ENCODE peak calls at places on chromosomes 5 and 9, in ten cellular contexts. S, N, I, X, W, O, T, K, E and P are unnamed samples.
A peak's percentile ranks its signal among the peaks of the same experiment; 100 is the strongest.

GRCh38 chr5:94021246-94021645 is 279.8 kb upstream of the POU5F2 start:
- DNase-seq in K (no peak), X (no peak), W (no peak), I (no peak), T (peak; percentile 30), N (no peak), S (peak; percentile 66), E (peak; percentile 32), O (peak; percentile 39), P (no peak)

GRCh38 chr9:125988479-125989050 is 241.4 kb downstream of the PBX3 start:
- DNase-seq in W (peak; percentile 38), E (no peak), O (no peak), I (no peak), K (no peak), T (no peak), N (no peak), S (no peak), X (no peak), P (no peak)

GRCh38 chr5:74200560-74200959 is 440.0 kb downstream of the ENC1 start:
- DNase-seq in W (no peak), T (no peak), I (no peak), E (no peak), S (peak; percentile 98), N (no peak), K (no peak), X (no peak), O (peak; percentile 30), P (no peak)

GRCh38 chr5:91142819-91143218 is 240.3 kb downstream of the ARRDC3 start:
- DNase-seq in X (no peak), S (no peak), W (no peak), N (no peak), O (no peak), E (no peak), I (no peak), T (no peak), K (no peak), P (no peak)

GRCh38 chr9:121282309-121283071 is 14.5 kb downstream of the GSN start:
- DNase-seq in W (no peak), S (no peak), I (peak; percentile 41), X (no peak), N (no peak), K (no peak), O (peak; percentile 87), E (no peak), T (peak; percentile 36), P (no peak)

GRCh38 chr5:143737073-143737472 is 74.9 kb upstream of the HMHB1 start:
- DNase-seq in O (no peak), S (no peak), E (no peak), I (no peak), K (no peak), X (no peak), W (no peak), N (no peak), T (no peak), P (no peak)

GRCh38 chr5:36374275-36374862 is 72.7 kb upstream of the RANBP3L start:
- DNase-seq in E (peak; percentile 54), O (no peak), W (no peak), X (peak; percentile 24), K (no peak), N (no peak), I (no peak), S (no peak), T (no peak), P (no peak)

GRCh38 chr5:172740483-172741205 is 30.4 kb downstream of the DUSP1 start:
- DNase-seq in S (no peak), W (no peak), E (peak; percentile 94), I (no peak), K (no peak), T (no peak), O (peak; percentile 46), N (no peak), X (peak; percentile 81), P (peak; percentile 92)

GRCh38 chr5:130333089-130333488 is 428.8 kb downstream of the CHSY3 start:
- DNase-seq in O (no peak), I (no peak), X (peak; percentile 8), N (no peak), W (no peak), S (no peak), K (no peak), T (no peak), E (peak; percentile 74), P (no peak)

GRCh38 chr9:84966876-84967830 is 297.6 kb downstream of the NTRK2 start:
- DNase-seq in W (no peak), E (no peak), K (no peak), X (no peak), T (no peak), S (no peak), I (no peak), O (no peak), N (no peak), P (no peak)

GRCh38 chr9:127221695-127222094 is 42.9 kb upstream of the GARNL3 start:
- DNase-seq in K (no peak), O (no peak), X (no peak), W (no peak), I (no peak), E (no peak), S (no peak), T (no peak), N (no peak), P (no peak)

GRCh38 chr5:53360811-53361210 is 119.6 kb upstream of the FST start:
- DNase-seq in X (peak; percentile 53), E (peak; percentile 88), N (no peak), O (peak; percentile 67), T (no peak), W (no peak), K (no peak), I (no peak), S (no peak), P (no peak)

GRCh38 chr9:94904806-94905205 is 178.3 kb downstream of the AOPEP start:
- DNase-seq in I (no peak), T (no peak), S (no peak), X (no peak), W (no peak), K (no peak), E (no peak), N (no peak), O (no peak), P (no peak)

GRCh38 chr5:55484531-55484930 is 50.2 kb downstream of the PLPP1 start:
- DNase-seq in I (no peak), E (no peak), W (no peak), O (no peak), X (no peak), T (no peak), K (no peak), N (no peak), S (no peak), P (no peak)

GRCh38 chr5:101024299-101024698 is 121.2 kb upstream of the ST8SIA4 start:
- DNase-seq in O (no peak), S (no peak), T (no peak), N (no peak), W (no peak), I (no peak), E (no peak), X (no peak), K (no peak), P (no peak)

GRCh38 chr5:172438304-172438652 is 16.0 kb downstream of the SH3PXD2B start:
- DNase-seq in N (no peak), K (no peak), E (no peak), T (no peak), O (no peak), S (no peak), X (no peak), I (peak; percentile 55), W (no peak), P (no peak)

GRCh38 chr5:80594810-80595209 is 24.7 kb upstream of the ANKRD34B start:
- DNase-seq in E (no peak), T (no peak), S (no peak), O (no peak), K (no peak), N (no peak), X (no peak), W (no peak), I (no peak), P (no peak)

GRCh38 chr9:16899611-16900010 is 29.1 kb upstream of the BNC2 start:
- DNase-seq in I (no peak), O (no peak), K (no peak), W (no peak), E (peak; percentile 21), S (no peak), N (no peak), X (peak; percentile 29), T (no peak), P (no peak)